ENCODE peak calls at places on chromosomes 5 and 9, in seven cellular contexts. G, W, A, P, C, U and T are unnamed samples.

GRCh38 chr5:55387865-55388264 is 80.1 kb downstream of the MTREX start:
- DNase-seq in G (no peak), W (no peak), A (no peak), P (no peak), C (no peak), U (no peak), T (peak)

GRCh38 chr9:136648746-136649145 is 14.0 kb upstream of the EGFL7 start:
- DNase-seq in G (no peak), W (no peak), A (no peak), P (peak), C (no peak), U (peak), T (no peak)

GRCh38 chr5:54492196-54492595 is 25.4 kb upstream of the SNX18 start:
- DNase-seq in G (no peak), W (no peak), A (no peak), P (no peak), C (no peak), U (no peak), T (no peak)

GRCh38 chr9:22342489-22343217 is 104.0 kb upstream of the DMRTA1 start:
- DNase-seq in G (no peak), W (no peak), A (no peak), P (no peak), C (peak), U (no peak), T (peak)

GRCh38 chr5:157949520-157949919 is 90.6 kb upstream of the CLINT1 start:
- DNase-seq in G (no peak), W (no peak), A (no peak), P (no peak), C (peak), U (no peak), T (no peak)

GRCh38 chr5:151414536-151414935 is 32.9 kb upstream of the SLC36A1 start:
- DNase-seq in G (no peak), W (no peak), A (no peak), P (no peak), C (no peak), U (peak), T (no peak)

GRCh38 chr9:137298401-137298982 is 3.6 kb downstream of the NRARP start:
- DNase-seq in G (no peak), W (no peak), A (peak), P (no peak), C (no peak), U (no peak), T (no peak)

GRCh38 chr5:156647034-156647451 is 203.1 kb upstream of the PPP1R2B start:
- DNase-seq in G (no peak), W (no peak), A (no peak), P (no peak), C (peak), U (no peak), T (no peak)

DNA sequence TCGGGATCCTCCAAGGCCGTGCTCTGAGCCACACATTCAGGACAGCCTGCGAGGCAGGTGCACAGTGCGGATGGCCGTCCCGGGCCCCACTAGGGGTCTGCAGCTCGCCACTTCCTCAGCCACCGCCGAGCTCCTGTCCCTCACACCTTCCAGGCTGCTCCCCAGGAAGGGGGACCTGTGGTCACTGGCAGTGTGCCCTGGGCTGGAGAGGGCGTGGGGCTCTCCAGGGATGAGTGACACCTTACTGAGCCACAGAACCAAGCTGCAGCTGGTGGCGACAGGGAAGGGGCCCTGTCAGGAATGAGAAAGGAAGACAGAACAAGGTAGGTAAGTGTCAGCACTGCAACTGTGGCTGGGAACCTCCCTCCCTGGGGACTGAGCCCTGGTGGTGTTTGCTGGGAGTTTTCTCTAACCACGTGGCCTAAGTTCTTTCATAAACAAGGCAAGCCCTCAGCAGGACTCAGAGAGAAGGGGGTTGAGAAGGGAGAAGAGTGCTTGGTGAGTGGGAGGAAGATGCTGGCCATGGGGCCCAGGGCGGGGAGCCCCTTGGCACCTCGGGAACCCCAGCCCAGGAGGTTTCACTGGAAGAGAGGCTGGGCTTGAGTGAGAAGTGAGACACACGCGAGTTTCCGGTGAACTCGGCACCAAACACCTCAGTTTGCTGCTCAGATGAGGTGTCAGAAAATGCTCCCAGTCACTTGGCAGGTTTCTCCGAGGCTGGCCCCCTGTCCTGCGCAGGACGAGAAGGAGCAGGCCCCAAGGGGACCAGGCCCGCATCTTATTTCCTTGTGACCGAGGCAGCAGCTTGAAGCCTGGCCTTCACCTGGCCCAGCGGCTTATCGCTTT is 5.2 kb downstream of the IL13 start:
- DNase-seq in G (no peak), W (peak), A (no peak), P (peak), C (peak), U (no peak), T (no peak)
- TF ChIP-seq JUND in G (no peak), W (peak), A (no peak), P (no peak), C (no peak), U (no peak), T (no peak)

DNA sequence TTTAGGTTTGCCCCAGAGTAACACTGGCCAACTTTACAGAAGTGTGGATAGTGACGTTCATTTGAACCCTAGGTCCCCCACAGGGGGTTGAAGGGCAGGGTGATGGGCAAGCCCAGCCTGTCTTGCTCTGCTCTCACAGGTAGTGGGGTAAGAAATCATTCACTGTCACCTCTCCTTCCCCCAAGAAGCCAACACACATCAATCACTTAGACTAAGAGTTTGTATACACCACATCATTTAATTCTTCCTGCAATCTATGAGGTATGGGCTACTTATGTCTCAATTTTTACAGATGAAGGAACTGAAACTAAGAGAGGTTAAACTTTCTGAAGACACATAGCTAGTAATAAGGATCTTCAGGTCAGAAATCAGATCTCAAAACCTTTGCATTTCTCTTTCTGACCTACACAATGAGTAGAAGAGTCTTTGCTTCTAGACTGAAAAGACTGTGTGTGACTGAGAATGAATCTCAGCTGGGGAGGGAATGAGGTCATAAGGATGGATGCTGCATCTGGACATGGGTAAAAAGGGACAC is 80.9 kb upstream of the EQTN start:
- DNase-seq in G (no peak), W (peak), A (no peak), P (no peak), C (no peak), U (no peak), T (no peak)
- TF ChIP-seq JUND in G (no peak), W (no peak), A (no peak), P (no peak), C (no peak), U (no peak), T (no peak)

DNA sequence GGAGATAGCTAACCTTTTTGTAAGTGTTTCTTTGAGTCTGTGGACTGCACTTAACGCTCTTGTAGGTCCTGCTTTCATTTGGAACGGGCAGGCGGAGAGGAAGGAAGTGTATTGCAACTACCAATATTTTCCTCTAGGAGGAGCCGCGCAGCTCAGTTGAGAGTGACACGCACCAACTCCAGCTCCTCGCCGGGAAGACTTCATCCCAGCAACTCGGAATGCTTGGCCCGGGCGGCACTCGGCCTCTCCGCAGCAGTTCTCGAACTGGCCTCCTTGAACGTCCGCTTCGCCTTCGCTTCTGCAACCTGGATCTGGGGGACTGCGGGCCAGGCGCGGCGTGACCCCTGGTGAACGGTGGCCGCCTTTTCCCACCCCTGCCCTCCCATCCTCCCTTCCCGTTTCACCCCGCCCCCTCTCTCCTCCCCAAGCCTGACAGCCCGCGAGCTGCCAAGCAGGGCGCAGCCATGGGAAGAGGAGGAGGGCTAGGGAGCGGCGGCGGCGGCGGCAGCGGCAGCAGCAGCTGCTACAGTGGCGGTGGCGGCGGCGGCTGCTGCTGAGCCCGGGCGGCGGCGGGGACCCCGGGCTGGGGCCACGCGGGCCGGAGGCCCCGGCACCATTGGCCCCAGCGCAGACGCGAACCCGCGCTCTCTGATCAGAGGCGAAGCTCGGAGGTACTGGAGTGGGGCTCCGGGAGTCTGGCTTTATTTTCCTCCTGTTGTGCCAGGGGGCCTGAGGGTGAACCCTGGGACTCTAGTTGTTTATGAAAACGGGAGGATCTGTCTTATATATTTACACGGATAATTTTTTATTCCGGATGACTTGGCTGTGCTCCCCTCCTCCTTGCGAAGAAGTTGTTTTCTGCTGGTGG is at the start of gene GHR:
- DNase-seq in G (peak), W (no peak), A (peak), P (peak), C (peak), U (peak), T (peak)
- TF ChIP-seq JUND in G (no peak), W (no peak), A (no peak), P (no peak), C (no peak), U (no peak), T (no peak)

DNA sequence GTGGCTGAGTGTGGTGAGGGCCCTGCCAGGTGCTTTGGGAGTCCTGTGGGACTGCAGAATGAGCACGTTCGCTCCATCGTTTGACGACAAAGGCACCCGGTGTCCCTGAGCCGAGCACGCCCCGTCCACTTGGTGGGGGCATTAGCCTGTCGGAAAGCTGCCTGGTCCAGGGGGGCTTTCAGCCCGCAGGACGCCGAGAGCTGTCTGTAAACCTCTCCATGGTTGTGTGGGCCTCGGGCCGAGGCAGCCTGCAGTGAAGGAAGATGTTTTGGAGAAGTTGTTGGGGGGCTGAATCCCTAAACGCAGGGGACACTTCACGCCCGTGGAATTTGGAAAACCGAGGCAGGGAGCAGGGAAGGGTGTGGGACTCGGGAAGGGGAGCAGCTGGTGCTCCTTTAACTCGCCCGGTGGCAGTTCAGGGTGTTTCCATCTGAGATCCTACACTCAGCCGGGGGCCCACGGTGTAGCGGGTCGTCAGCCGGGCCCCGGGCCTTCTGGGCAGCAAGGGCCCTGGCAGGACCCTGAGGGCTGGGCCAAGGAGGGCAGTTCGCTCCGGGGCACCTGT is 53.7 kb downstream of the MRPL36 start:
- DNase-seq in G (no peak), W (no peak), A (peak), P (no peak), C (no peak), U (no peak), T (no peak)
- TF ChIP-seq JUND in G (no peak), W (no peak), A (no peak), P (no peak), C (no peak), U (no peak), T (no peak)

GRCh38 chr9:89564257-89564878 is 40.4 kb upstream of the GADD45G start:
- DNase-seq in G (peak), W (no peak), A (peak), P (peak), C (peak), U (peak), T (peak)
- TF ChIP-seq JUND in G (no peak), W (no peak), A (no peak), P (no peak), C (no peak), U (no peak), T (no peak)

GRCh38 chr5:109964136-109964535 is 274.4 kb downstream of the MAN2A1 start:
- DNase-seq in G (no peak), W (no peak), A (no peak), P (no peak), C (no peak), U (no peak), T (no peak)

GRCh38 chr5:109958082-109958481 is 268.4 kb downstream of the MAN2A1 start:
- DNase-seq in G (no peak), W (no peak), A (no peak), P (no peak), C (no peak), U (no peak), T (no peak)

GRCh38 chr5:109959652-109960051 is 269.9 kb downstream of the MAN2A1 start:
- DNase-seq in G (no peak), W (no peak), A (no peak), P (peak), C (peak), U (no peak), T (no peak)

GRCh38 chr5:109962882-109963603 is 273.3 kb downstream of the MAN2A1 start:
- DNase-seq in G (no peak), W (no peak), A (no peak), P (no peak), C (no peak), U (no peak), T (no peak)

GRCh38 chr5:109961755-109962154 is 272.0 kb downstream of the MAN2A1 start:
- DNase-seq in G (no peak), W (no peak), A (no peak), P (no peak), C (no peak), U (no peak), T (no peak)
- TF ChIP-seq JUND in G (no peak), W (no peak), A (no peak), P (no peak), C (no peak), U (no peak), T (no peak)

GRCh38 chr5:85266692-85267091 is 882.0 kb upstream of the EDIL3 start:
- DNase-seq in G (no peak), W (no peak), A (no peak), P (no peak), C (no peak), U (no peak), T (no peak)
- TF ChIP-seq JUND in G (no peak), W (no peak), A (no peak), P (no peak), C (no peak), U (no peak), T (no peak)